ENCODE peak calls at places on chromosomes 16 and 17, in seven cellular contexts. N is AG10803; R is CD4-positive, alpha-beta T cell; H is stimulated activated CD4-positive, alpha-beta T cell treated with anti-CD3 and anti-CD28 coated beads, Interleukin-1b, Interleukin-23, amount 100 ng/mL, for 24 hours; J is uterus; W is activated gamma-delta T cell treated with Interleukin-2 at 50 U/mL for 16 hours; T is stimulated activated CD8-positive, alpha-beta memory T cell treated with anti-CD3 and anti-CD28 coated beads, Interleukin-15, amount 100 ng/mL, for 24 hours. S is an unnamed sample.

GRCh38 chr17:42509916-42510315 is 26.1 kb upstream of the NAGLU start:
- DNase-seq in T (no peak), N (no peak), H (no peak), R (no peak), W (no peak), J (no peak), S (no peak)

GRCh38 chr17:32569171-32570080 is 82.6 kb downstream of the CDK5R1 start:
- DNase-seq in N (peak; percentile 66), J (no peak), R (no peak), H (no peak), W (no peak), T (no peak), S (no peak)

GRCh38 chr16:73065617-73066313 is 17.8 kb upstream of the ZFHX3 start:
- DNase-seq in T (no peak), J (no peak), H (no peak), R (no peak), W (no peak), N (no peak), S (no peak)

GRCh38 chr17:78240012-78240655 is 8.7 kb downstream of the TMEM235 start:
- DNase-seq in W (no peak), H (no peak), R (no peak), N (no peak), J (no peak), T (no peak), S (no peak)

GRCh38 chr17:72506773-72507172 is 386.0 kb downstream of the SOX9 start:
- DNase-seq in R (no peak), N (no peak), J (no peak), W (no peak), H (no peak), T (no peak), S (no peak)

GRCh38 chr17:1764274-1764673 is 2.4 kb downstream of the SERPINF1 start:
- DNase-seq in H (peak; percentile 17), J (peak; percentile 80), R (peak; percentile 66), W (peak; percentile 68), T (no peak), N (peak; percentile 94), S (peak; percentile 96)

GRCh38 chr17:78173025-78173715 is 4.8 kb downstream of the SYNGR2 start:
- DNase-seq in R (no peak), W (no peak), N (no peak), T (no peak), H (no peak), J (peak; percentile 24), S (no peak)

GRCh38 chr16:54718376-54718775 is 212.3 kb upstream of the IRX5 start:
- DNase-seq in W (no peak), H (no peak), N (no peak), J (no peak), T (no peak), R (no peak), S (no peak)

GRCh38 chr17:76506408-76507328 is 5.4 kb upstream of the RHBDF2 start:
- DNase-seq in R (peak; percentile 84), W (peak; percentile 89), T (peak; percentile 77), N (peak; percentile 48), J (peak; percentile 77), H (peak; percentile 82), S (peak; percentile 77)

GRCh38 chr17:76641501-76641900 is 2.1 kb downstream of the ST6GALNAC1 start:
- DNase-seq in T (no peak), W (no peak), H (no peak), R (no peak), N (no peak), J (no peak), S (no peak)

GRCh38 chr17:28216528-28216927 is 102.5 kb upstream of the TMEM97 start:
- DNase-seq in W (no peak), J (no peak), R (no peak), N (peak; percentile 31), H (no peak), T (no peak), S (no peak)

GRCh38 chr16:20740007-20740883 is 1.4 kb downstream of the THUMPD1 start:
- DNase-seq in T (no peak), H (no peak), W (no peak), R (peak; percentile 4), N (peak; percentile 3), J (peak; percentile 23), S (no peak)

GRCh38 chr16:2467301-2468141 is 3.6 kb upstream of the NTN3 start:
- DNase-seq in W (no peak), T (no peak), R (no peak), N (peak; percentile 61), J (peak; percentile 78), H (no peak), S (peak; percentile 47)

GRCh38 chr16:27945233-27945975 is 118.1 kb downstream of the GSG1L start:
- DNase-seq in J (no peak), N (no peak), W (no peak), H (no peak), T (no peak), R (no peak), S (no peak)

S was measured in lower leg skin.